ENCODE peak calls at places on chromosomes 16 and 17, in six cellular contexts. E, S, J, M, G and F are unnamed samples.

GRCh38 chr16:4496305-4496704 is 20.1 kb downstream of the HMOX2 start:
- DNase-seq in E (peak; percentile 63), S (peak; percentile 76), J (no peak), M (no peak), G (no peak), F (no peak)

GRCh38 chr17:58585554-58585953 is 71.1 kb upstream of the MTMR4 start:
- DNase-seq in E (no peak), S (no peak), J (no peak), M (no peak), G (no peak), F (no peak)

GRCh38 chr16:57314161-57314785 is 29.8 kb upstream of the PLLP start:
- DNase-seq in E (no peak), S (no peak), J (no peak), M (no peak), G (no peak), F (no peak)

GRCh38 chr16:62050793-62051192 is 14.6 kb upstream of the CDH8 start:
- DNase-seq in E (no peak), S (no peak), J (no peak), M (no peak), G (no peak), F (no peak)

GRCh38 chr17:57009737-57010445 is 32.0 kb downstream of the SCPEP1 start:
- DNase-seq in E (peak; percentile 33), S (peak; percentile 62), J (peak; percentile 31), M (no peak), G (peak; percentile 57), F (peak; percentile 59)

GRCh38 chr17:77461277-77462057 is 320.7 kb downstream of the SEC14L1 start:
- DNase-seq in E (no peak), S (no peak), J (no peak), M (no peak), G (no peak), F (no peak)

GRCh38 chr17:27473748-27474609 is 17.7 kb downstream of the KSR1 start:
- DNase-seq in E (no peak), S (no peak), J (peak; percentile 21), M (peak; percentile 55), G (no peak), F (no peak)

GRCh38 chr17:41907185-41907556 is 11.6 kb downstream of the ACLY start:
- DNase-seq in E (peak; percentile 92), S (peak; percentile 78), J (no peak), M (no peak), G (no peak), F (no peak)

GRCh38 chr16:66478733-66479511 is 51.8 kb downstream of the BEAN1 start:
- DNase-seq in E (peak; percentile 42), S (peak; percentile 50), J (peak; percentile 61), M (peak; percentile 36), G (peak; percentile 78), F (peak; percentile 52)